ENCODE peak calls at places on chromosomes 1 and 21, in eight cellular contexts. One of them, this sample, is unnamed.

GRCh38 chr1:24236170-24237045 is 49.3 kb upstream of the IFNLR1 start:
- DNase-seq in heart right ventricle: no peak
- DNase-seq in NCI-H2107: no peak
- DNase-seq in EL: peak
- DNase-seq in T-cell: no peak
- DNase-seq in lung: peak
- DNase-seq in WTC11: no peak
- DNase-seq in H54: peak
- DNase-seq in this sample: no peak

GRCh38 chr1:22870201-22870871 is 102.3 kb downstream of the LACTBL1 start:
- DNase-seq in heart right ventricle: peak
- DNase-seq in NCI-H2107: no peak
- DNase-seq in EL: no peak
- DNase-seq in T-cell: no peak
- DNase-seq in lung: peak
- DNase-seq in WTC11: no peak
- DNase-seq in H54: no peak
- DNase-seq in this sample: no peak

GRCh38 chr21:23968722-23969647 is 1638.3 kb downstream of the MRPL39 start:
- DNase-seq in heart right ventricle: no peak
- DNase-seq in NCI-H2107: no peak
- DNase-seq in EL: no peak
- DNase-seq in T-cell: peak
- DNase-seq in lung: no peak
- DNase-seq in WTC11: peak
- DNase-seq in H54: peak
- DNase-seq in this sample: peak

GRCh38 chr1:109304221-109304915 is 2.4 kb downstream of the MYBPHL start:
- DNase-seq in heart right ventricle: peak
- DNase-seq in NCI-H2107: no peak
- DNase-seq in EL: no peak
- DNase-seq in T-cell: no peak
- DNase-seq in lung: no peak
- DNase-seq in WTC11: no peak
- DNase-seq in H54: no peak
- DNase-seq in this sample: peak

GRCh38 chr1:192810253-192810880 is 1.5 kb downstream of the RGS2 start:
- DNase-seq in heart right ventricle: peak
- DNase-seq in NCI-H2107: no peak
- DNase-seq in EL: no peak
- DNase-seq in T-cell: no peak
- DNase-seq in lung: peak
- DNase-seq in WTC11: no peak
- DNase-seq in H54: no peak
- DNase-seq in this sample: no peak

GRCh38 chr1:54249798-54250497 is 50.0 kb downstream of the MRPL37 start:
- DNase-seq in heart right ventricle: no peak
- DNase-seq in NCI-H2107: no peak
- DNase-seq in EL: peak
- DNase-seq in T-cell: no peak
- DNase-seq in lung: no peak
- DNase-seq in WTC11: no peak
- DNase-seq in H54: peak
- DNase-seq in this sample: peak

GRCh38 chr1:114076308-114076707 is 77.4 kb downstream of the SYT6 start:
- DNase-seq in heart right ventricle: no peak
- DNase-seq in NCI-H2107: no peak
- DNase-seq in EL: no peak
- DNase-seq in T-cell: no peak
- DNase-seq in lung: no peak
- DNase-seq in WTC11: no peak
- DNase-seq in H54: no peak
- DNase-seq in this sample: no peak

GRCh38 chr1:243528459-243529120 is 272.7 kb downstream of the SDCCAG8 start:
- DNase-seq in heart right ventricle: no peak
- DNase-seq in NCI-H2107: no peak
- DNase-seq in EL: no peak
- DNase-seq in T-cell: no peak
- DNase-seq in lung: no peak
- DNase-seq in WTC11: no peak
- DNase-seq in H54: no peak
- DNase-seq in this sample: no peak

GRCh38 chr1:152440635-152441471 is 26.8 kb upstream of the CRNN start:
- DNase-seq in heart right ventricle: peak
- DNase-seq in NCI-H2107: peak
- DNase-seq in EL: peak
- DNase-seq in T-cell: peak
- DNase-seq in lung: peak
- DNase-seq in WTC11: peak
- DNase-seq in H54: peak
- DNase-seq in this sample: peak

GRCh38 chr1:100921110-100921706 is 25.3 kb downstream of the SLC30A7 start:
- DNase-seq in heart right ventricle: peak
- DNase-seq in NCI-H2107: no peak
- DNase-seq in EL: peak
- DNase-seq in T-cell: no peak
- DNase-seq in lung: no peak
- DNase-seq in WTC11: no peak
- DNase-seq in H54: no peak
- DNase-seq in this sample: no peak

GRCh38 chr21:37449302-37449937 is 82.8 kb downstream of the DYRK1A start:
- DNase-seq in heart right ventricle: no peak
- DNase-seq in NCI-H2107: no peak
- DNase-seq in EL: no peak
- DNase-seq in T-cell: no peak
- DNase-seq in lung: no peak
- DNase-seq in WTC11: no peak
- DNase-seq in H54: no peak
- DNase-seq in this sample: no peak

GRCh38 chr1:56531624-56532358 is 47.6 kb downstream of the PLPP3 start:
- DNase-seq in heart right ventricle: no peak
- DNase-seq in NCI-H2107: no peak
- DNase-seq in EL: no peak
- DNase-seq in T-cell: no peak
- DNase-seq in lung: no peak
- DNase-seq in WTC11: no peak
- DNase-seq in H54: no peak
- DNase-seq in this sample: no peak

GRCh38 chr1:94004924-94005323 is 95.7 kb upstream of the GCLM start:
- DNase-seq in heart right ventricle: no peak
- DNase-seq in NCI-H2107: no peak
- DNase-seq in EL: no peak
- DNase-seq in T-cell: no peak
- DNase-seq in lung: no peak
- DNase-seq in WTC11: no peak
- DNase-seq in H54: no peak
- DNase-seq in this sample: no peak

GRCh38 chr21:38753114-38754100 is 52.3 kb upstream of the ETS2 start:
- DNase-seq in heart right ventricle: no peak
- DNase-seq in NCI-H2107: no peak
- DNase-seq in EL: no peak
- DNase-seq in T-cell: no peak
- DNase-seq in lung: no peak
- DNase-seq in WTC11: no peak
- DNase-seq in H54: no peak
- DNase-seq in this sample: no peak

GRCh38 chr21:14657241-14658008 is 111.3 kb upstream of the SAMSN1 start:
- DNase-seq in heart right ventricle: no peak
- DNase-seq in NCI-H2107: no peak
- DNase-seq in EL: no peak
- DNase-seq in T-cell: no peak
- DNase-seq in lung: no peak
- DNase-seq in WTC11: no peak
- DNase-seq in H54: no peak
- DNase-seq in this sample: no peak

GRCh38 chr1:233791372-233791703 is 113.1 kb upstream of the SLC35F3 start:
- DNase-seq in heart right ventricle: no peak
- DNase-seq in NCI-H2107: no peak
- DNase-seq in EL: no peak
- DNase-seq in T-cell: no peak
- DNase-seq in lung: no peak
- DNase-seq in WTC11: no peak
- DNase-seq in H54: no peak
- DNase-seq in this sample: no peak

GRCh38 chr1:243454328-243454997 is 198.6 kb downstream of the SDCCAG8 start:
- DNase-seq in heart right ventricle: no peak
- DNase-seq in NCI-H2107: no peak
- DNase-seq in EL: no peak
- DNase-seq in T-cell: no peak
- DNase-seq in lung: no peak
- DNase-seq in WTC11: no peak
- DNase-seq in H54: no peak
- DNase-seq in this sample: no peak

GRCh38 chr1:62070384-62071011 is 124.2 kb upstream of the L1TD1 start:
- DNase-seq in heart right ventricle: no peak
- DNase-seq in NCI-H2107: no peak
- DNase-seq in EL: peak
- DNase-seq in T-cell: no peak
- DNase-seq in lung: no peak
- DNase-seq in WTC11: no peak
- DNase-seq in H54: no peak
- DNase-seq in this sample: no peak

GRCh38 chr21:46056450-46056903 is 41.4 kb upstream of the COL6A2 start:
- DNase-seq in heart right ventricle: peak
- DNase-seq in NCI-H2107: no peak
- DNase-seq in EL: peak
- DNase-seq in T-cell: no peak
- DNase-seq in lung: peak
- DNase-seq in WTC11: no peak
- DNase-seq in H54: no peak
- DNase-seq in this sample: no peak

GRCh38 chr1:97042551-97042950 is 321.0 kb downstream of the PTBP2 start:
- DNase-seq in heart right ventricle: no peak
- DNase-seq in NCI-H2107: no peak
- DNase-seq in EL: peak
- DNase-seq in T-cell: no peak
- DNase-seq in lung: no peak
- DNase-seq in WTC11: no peak
- DNase-seq in H54: no peak
- DNase-seq in this sample: no peak

GRCh38 chr1:67590329-67590728 is 94.7 kb upstream of the GADD45A start:
- DNase-seq in heart right ventricle: peak
- DNase-seq in NCI-H2107: no peak
- DNase-seq in EL: no peak
- DNase-seq in T-cell: no peak
- DNase-seq in lung: no peak
- DNase-seq in WTC11: no peak
- DNase-seq in H54: no peak
- DNase-seq in this sample: no peak

GRCh38 chr1:22104865-22105437 is 37.9 kb downstream of the WNT4 start:
- DNase-seq in heart right ventricle: no peak
- DNase-seq in NCI-H2107: no peak
- DNase-seq in EL: no peak
- DNase-seq in T-cell: peak
- DNase-seq in lung: no peak
- DNase-seq in WTC11: no peak
- DNase-seq in H54: no peak
- DNase-seq in this sample: no peak

GRCh38 chr1:87134061-87134460 is 194.6 kb upstream of the LMO4 start:
- DNase-seq in heart right ventricle: no peak
- DNase-seq in NCI-H2107: no peak
- DNase-seq in EL: no peak
- DNase-seq in T-cell: no peak
- DNase-seq in lung: no peak
- DNase-seq in WTC11: no peak
- DNase-seq in H54: no peak
- DNase-seq in this sample: no peak

GRCh38 chr1:174740248-174740990 is 259.3 kb upstream of the CACYBP start:
- DNase-seq in heart right ventricle: no peak
- DNase-seq in NCI-H2107: no peak
- DNase-seq in EL: peak
- DNase-seq in T-cell: no peak
- DNase-seq in lung: no peak
- DNase-seq in WTC11: no peak
- DNase-seq in H54: no peak
- DNase-seq in this sample: no peak

GRCh38 chr1:42439940-42440339 is 15.9 kb downstream of the ZMYND12 start:
- DNase-seq in heart right ventricle: no peak
- DNase-seq in NCI-H2107: no peak
- DNase-seq in EL: peak
- DNase-seq in T-cell: no peak
- DNase-seq in lung: no peak
- DNase-seq in WTC11: no peak
- DNase-seq in H54: peak
- DNase-seq in this sample: no peak

GRCh38 chr1:232283864-232284263 is 346.1 kb downstream of the SIPA1L2 start:
- DNase-seq in heart right ventricle: no peak
- DNase-seq in NCI-H2107: no peak
- DNase-seq in EL: no peak
- DNase-seq in T-cell: no peak
- DNase-seq in lung: no peak
- DNase-seq in WTC11: no peak
- DNase-seq in H54: no peak
- DNase-seq in this sample: peak

GRCh38 chr1:80731241-80731894 is 1069.4 kb upstream of the ADGRL2 start:
- DNase-seq in heart right ventricle: no peak
- DNase-seq in NCI-H2107: no peak
- DNase-seq in EL: no peak
- DNase-seq in T-cell: no peak
- DNase-seq in lung: no peak
- DNase-seq in WTC11: no peak
- DNase-seq in H54: no peak
- DNase-seq in this sample: no peak

GRCh38 chr1:206142770-206143169 is 25.6 kb upstream of the AVPR1B start:
- DNase-seq in heart right ventricle: no peak
- DNase-seq in NCI-H2107: no peak
- DNase-seq in EL: no peak
- DNase-seq in T-cell: no peak
- DNase-seq in lung: no peak
- DNase-seq in WTC11: no peak
- DNase-seq in H54: no peak
- DNase-seq in this sample: no peak

GRCh38 chr1:58982259-58982998 is 198.6 kb upstream of the JUN start:
- DNase-seq in heart right ventricle: peak
- DNase-seq in NCI-H2107: no peak
- DNase-seq in EL: no peak
- DNase-seq in T-cell: no peak
- DNase-seq in lung: no peak
- DNase-seq in WTC11: no peak
- DNase-seq in H54: no peak
- DNase-seq in this sample: no peak

GRCh38 chr1:115170972-115171392 is 81.7 kb upstream of the TSPAN2 start:
- DNase-seq in heart right ventricle: no peak
- DNase-seq in NCI-H2107: no peak
- DNase-seq in EL: no peak
- DNase-seq in T-cell: no peak
- DNase-seq in lung: no peak
- DNase-seq in WTC11: no peak
- DNase-seq in H54: no peak
- DNase-seq in this sample: no peak

GRCh38 chr21:37367758-37368535 is 1.4 kb downstream of the DYRK1A start:
- DNase-seq in heart right ventricle: peak
- DNase-seq in NCI-H2107: no peak
- DNase-seq in EL: peak
- DNase-seq in T-cell: peak
- DNase-seq in lung: no peak
- DNase-seq in WTC11: peak
- DNase-seq in H54: no peak
- DNase-seq in this sample: no peak

GRCh38 chr1:62209931-62210595 is 15.4 kb downstream of the L1TD1 start:
- DNase-seq in heart right ventricle: no peak
- DNase-seq in NCI-H2107: no peak
- DNase-seq in EL: peak
- DNase-seq in T-cell: no peak
- DNase-seq in lung: no peak
- DNase-seq in WTC11: no peak
- DNase-seq in H54: no peak
- DNase-seq in this sample: peak

GRCh38 chr21:17476006-17476405 is 36.8 kb upstream of the CXADR start:
- DNase-seq in heart right ventricle: no peak
- DNase-seq in NCI-H2107: no peak
- DNase-seq in EL: no peak
- DNase-seq in T-cell: no peak
- DNase-seq in lung: no peak
- DNase-seq in WTC11: no peak
- DNase-seq in H54: no peak
- DNase-seq in this sample: no peak